ENCODE peak calls at places on chromosomes 12 and 14, in six cellular contexts. J is lung, X is fibroblast of lung, L is BJ, Z is lower lobe of right lung, F is activated B cell treated with CpG ODN at 0.5 μM for 24 hours. W is an unnamed sample.

GRCh38 chr12:42161529-42161928 is 16.9 kb upstream of the GXYLT1 start:
- DNase-seq in X (no peak), J (no peak), L (no peak), F (no peak), Z (no peak), W (no peak)

GRCh38 chr12:50242751-50243191 is 40.5 kb downstream of the LIMA1 start:
- DNase-seq in F (no peak), L (peak), Z (no peak), X (peak), J (no peak), W (no peak)

GRCh38 chr14:94926176-94926575 is 156.3 kb upstream of the GSC start:
- DNase-seq in J (no peak), F (no peak), L (no peak), X (no peak), Z (no peak), W (no peak)

GRCh38 chr12:56374726-56375597 is 12.3 kb upstream of the APOF start:
- DNase-seq in Z (no peak), J (no peak), F (no peak), X (no peak), L (no peak), W (no peak)

GRCh38 chr12:601976-602699 is 61.1 kb downstream of the NINJ2 start:
- DNase-seq in Z (no peak), J (no peak), F (no peak), L (no peak), X (no peak), W (no peak)

GRCh38 chr12:65740873-65741600 is 83.2 kb upstream of the HMGA2 start:
- DNase-seq in F (peak), J (peak), X (peak), L (no peak), Z (peak), W (peak)

GRCh38 chr12:18432211-18432610 is 170.9 kb downstream of the PIK3C2G start:
- DNase-seq in X (no peak), L (no peak), F (no peak), Z (no peak), J (no peak), W (no peak)

GRCh38 chr12:6851153-6851920 is at the start of gene CDCA3:
- DNase-seq in Z (peak), L (peak), J (peak), F (peak), X (peak), W (peak)

GRCh38 chr12:103632554-103633216 is 45.6 kb downstream of the STAB2 start:
- DNase-seq in L (no peak), F (no peak), J (peak), X (no peak), Z (peak), W (peak)
- TF ChIP-seq CTCF in L (peak), F (no peak), J (peak), X (peak), Z (peak), W (peak)

GRCh38 chr14:76810953-76811400 is 1.7 kb downstream of the ANGEL1 start:
- DNase-seq in F (no peak), L (no peak), Z (no peak), X (peak), J (no peak), W (peak)
- TF ChIP-seq CTCF in F (no peak), L (peak), Z (peak), X (peak), J (peak), W (peak)

GRCh38 chr12:112503521-112503920 is 84.8 kb downstream of the PTPN11 start:
- DNase-seq in X (no peak), L (no peak), Z (no peak), F (no peak), J (no peak), W (no peak)

GRCh38 chr12:112506513-112507166 is 87.9 kb downstream of the PTPN11 start:
- DNase-seq in J (no peak), L (no peak), F (no peak), Z (no peak), X (no peak), W (no peak)
- TF ChIP-seq CTCF in J (no peak), L (peak), F (no peak), Z (no peak), X (no peak), W (no peak)

DNA sequence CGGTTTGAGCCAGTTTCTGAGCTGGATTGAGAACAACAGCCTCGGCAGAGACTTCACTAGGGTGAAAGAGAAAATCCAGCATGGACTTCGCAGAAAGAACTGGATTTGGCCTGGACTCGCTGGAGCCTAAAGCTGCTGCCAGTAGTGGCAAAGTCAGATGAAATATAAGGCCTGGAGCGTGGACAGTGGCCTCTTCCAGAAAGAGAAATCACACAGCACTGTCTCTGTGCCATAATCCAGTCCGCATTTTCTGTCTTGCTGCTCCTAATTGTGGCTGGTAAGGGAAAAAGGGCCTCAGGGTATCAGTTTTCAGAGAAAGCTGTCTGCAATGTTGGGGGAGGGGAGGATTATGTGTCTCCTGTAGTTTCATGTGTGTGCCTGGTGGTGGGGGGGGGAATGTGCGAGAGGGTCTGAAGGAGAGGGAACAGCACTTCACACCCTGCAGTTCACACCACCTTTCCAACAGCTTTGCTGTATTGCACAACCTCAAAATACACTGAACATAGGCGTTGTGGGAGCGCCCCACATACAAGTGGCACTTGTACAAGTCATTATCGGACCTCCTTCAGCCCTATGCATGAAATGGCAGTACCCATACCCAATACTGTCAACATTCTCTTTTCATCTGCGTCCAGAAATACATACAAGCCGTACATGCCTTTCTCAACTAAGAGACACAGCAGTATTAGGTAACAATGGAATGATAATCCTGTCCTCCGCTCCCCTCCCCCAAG is 107.6 kb upstream of the ATF7IP start:
- DNase-seq in F (no peak), J (peak), Z (peak), X (peak), L (peak), W (no peak)
- TF ChIP-seq CTCF in F (no peak), J (no peak), Z (no peak), X (no peak), L (no peak), W (no peak)

W was measured in HL-60.